ENCODE peak calls at places on chromosomes 4 and X, in five cellular contexts. Y is HEK293T; O is heart left ventricle; D is GM20000; C is CD4-positive, alpha-beta T cell. J is an unnamed sample.

GRCh38 chrX:150482537-150483217 is 85.7 kb upstream of the MTM1 start:
- DNase-seq in C (no peak), O (no peak), D (peak; percentile 9), Y (no peak), J (peak; percentile 81)

GRCh38 chr4:88765729-88766128 is 68.1 kb upstream of the NAP1L5 start:
- DNase-seq in Y (no peak), D (no peak), C (no peak), O (peak; percentile 56), J (peak; percentile 66)

GRCh38 chrX:44003975-44004374 is 30.8 kb upstream of the NDP start:
- DNase-seq in Y (no peak), D (no peak), O (no peak), C (no peak), J (no peak)

GRCh38 chr4:94447754-94448411 is 3.9 kb upstream of the PDLIM5 start:
- DNase-seq in Y (no peak), O (no peak), D (no peak), C (no peak), J (no peak)

GRCh38 chr4:105613326-105613725 is 60.9 kb downstream of the ARHGEF38 start:
- DNase-seq in D (no peak), O (no peak), C (no peak), Y (no peak), J (no peak)

GRCh38 chr4:101033986-101034385 is 313.3 kb downstream of the PPP3CA start:
- DNase-seq in O (no peak), Y (peak; percentile 12), D (no peak), C (no peak), J (no peak)

GRCh38 chr4:26418107-26418506 is 72.2 kb downstream of the CCKAR start:
- DNase-seq in O (no peak), C (no peak), D (no peak), Y (no peak), J (no peak)

GRCh38 chr4:41839945-41840854 is 91.7 kb upstream of the PHOX2B start:
- DNase-seq in C (no peak), O (no peak), D (peak; percentile 12), Y (no peak), J (no peak)

GRCh38 chrX:70979136-70979762 is 48.4 kb upstream of the SLC7A3 start:
- DNase-seq in D (no peak), Y (peak; percentile 59), O (no peak), C (no peak), J (peak; percentile 60)

GRCh38 chr4:147118523-147118922 is 172.9 kb upstream of the TTC29 start:
- DNase-seq in D (peak; percentile 15), Y (no peak), C (no peak), O (no peak), J (no peak)

GRCh38 chr4:170049793-170050192 is 23.6 kb upstream of the MFAP3L start:
- DNase-seq in D (no peak), O (no peak), C (no peak), Y (no peak), J (no peak)

GRCh38 chr4:78551420-78552351 is at the start of gene ANXA3:
- DNase-seq in C (no peak), O (peak; percentile 73), D (peak; percentile 66), Y (peak; percentile 54), J (peak; percentile 90)

GRCh38 chrX:98405376-98405775 is 1521.7 kb downstream of the RPA4 start:
- DNase-seq in O (no peak), Y (no peak), C (no peak), D (no peak), J (no peak)

GRCh38 chrX:2425281-2426071 is 75.3 kb downstream of the DHRSX start:
- DNase-seq in Y (no peak), O (no peak), D (no peak), C (no peak), J (no peak)

GRCh38 chr4:115234405-115235093 is 121.1 kb upstream of the NDST4 start:
- DNase-seq in C (no peak), Y (peak; percentile 10), O (no peak), D (no peak), J (no peak)

GRCh38 chr4:70559216-70559830 is 32.7 kb upstream of the AMBN start:
- DNase-seq in C (peak; percentile 4), Y (peak; percentile 61), D (peak; percentile 56), O (no peak), J (peak; percentile 60)

GRCh38 chr4:62644372-62644771 is 1444.2 kb downstream of the ADGRL3 start:
- DNase-seq in Y (no peak), D (no peak), O (peak; percentile 17), C (no peak), J (peak; percentile 52)

GRCh38 chr4:180560896-180561295 is 1682.3 kb upstream of the TENM3 start:
- DNase-seq in D (no peak), C (no peak), Y (no peak), O (no peak), J (no peak)

GRCh38 chrX:72045552-72046277 is 86.0 kb downstream of the RTL5 start:
- DNase-seq in D (no peak), O (no peak), C (no peak), Y (peak; percentile 56), J (peak; percentile 70)

GRCh38 chrX:123869488-123869887 is 9.6 kb downstream of the XIAP start:
- DNase-seq in D (no peak), O (no peak), Y (no peak), C (no peak), J (no peak)

GRCh38 chrX:39690541-39691415 is 407.0 kb downstream of the BCOR start:
- DNase-seq in D (no peak), O (no peak), C (no peak), Y (no peak), J (no peak)

GRCh38 chr4:169286562-169287301 is 16.0 kb upstream of the SH3RF1 start:
- DNase-seq in D (no peak), Y (no peak), C (no peak), O (no peak), J (no peak)

GRCh38 chr4:180116840-180117239 is 2126.4 kb upstream of the TENM3 start:
- DNase-seq in Y (no peak), D (no peak), C (no peak), O (no peak), J (no peak)

GRCh38 chr4:24888475-24888874 is 24.4 kb downstream of the CCDC149 start:
- DNase-seq in O (no peak), Y (no peak), D (no peak), C (no peak), J (no peak)

J was measured in islet precursor cell.